ENCODE peak calls at places on chromosome 22, in five cellular contexts. R is kidney glomerular epithelial cell, P is NCI-H2171 treated with DMSO at 0.1 percent for 48 hours, U is NCI-H774, A is DND-41. Q is an unnamed sample.

GRCh38 chr22:41964106-41964494 is 5.1 kb upstream of the SEPTIN3 start:
- DNase-seq in R (no peak), P (no peak), U (no peak), A (no peak), Q (no peak)

GRCh38 chr22:37777122-37777687 is 30.5 kb upstream of the GCAT start:
- DNase-seq in R (peak), P (peak), U (no peak), A (no peak), Q (no peak)

GRCh38 chr22:48719978-48720661 is 1107.6 kb downstream of the BRD1 start:
- DNase-seq in R (no peak), P (no peak), U (no peak), A (peak), Q (no peak)

GRCh38 chr22:35766654-35767580 is 49.2 kb downstream of the APOL5 start:
- DNase-seq in R (no peak), P (no peak), U (no peak), A (no peak), Q (no peak)

GRCh38 chr22:37079668-37080171 is 28.2 kb downstream of the KCTD17 start:
- DNase-seq in R (no peak), P (no peak), U (no peak), A (no peak), Q (no peak)

GRCh38 chr22:36223504-36223903 is 15.8 kb downstream of the APOL2 start:
- DNase-seq in R (no peak), P (no peak), U (no peak), A (no peak), Q (no peak)

GRCh38 chr22:45828836-45829235 is 148.1 kb downstream of the WNT7B start:
- DNase-seq in R (no peak), P (no peak), U (no peak), A (no peak), Q (no peak)

GRCh38 chr22:25950101-25950500 is 208.1 kb downstream of the MYO18B start:
- DNase-seq in R (no peak), P (no peak), U (no peak), A (no peak), Q (no peak)

Q was measured in NCI-H524 treated with DMSO at 0.1 percent for 48 hours.